ENCODE peak calls at places on chromosomes 1 and 21, in seven cellular contexts. M, V, X, B, U, N and O are unnamed samples.

GRCh38 chr1:87922885-87923284 is 594.2 kb downstream of the LMO4 start:
- ATAC-seq in U (no peak), B (no peak), X (no peak), V (no peak), N (no peak), M (no peak), O (no peak)

GRCh38 chr1:21532992-21533534 is 23.8 kb downstream of the ALPL start:
- ATAC-seq in U (no peak), V (no peak), M (no peak), N (no peak), X (no peak), B (no peak), O (no peak)

GRCh38 chr1:1163538-1164070 is 10.1 kb upstream of the TTLL10 start:
- ATAC-seq in M (no peak), U (no peak), V (no peak), X (peak), N (no peak), B (no peak), O (no peak)

GRCh38 chr1:112431038-112431437 is 35.0 kb downstream of the CTTNBP2NL start:
- ATAC-seq in B (peak), U (no peak), X (no peak), V (no peak), M (no peak), N (no peak), O (peak)

GRCh38 chr1:85433096-85433495 is 31.9 kb downstream of the DDAH1 start:
- ATAC-seq in B (no peak), X (no peak), N (no peak), U (no peak), V (no peak), M (no peak), O (no peak)

GRCh38 chr1:110948038-110948810 is 15.5 kb downstream of the LRIF1 start:
- ATAC-seq in M (no peak), N (no peak), V (no peak), U (no peak), B (no peak), X (no peak), O (no peak)

GRCh38 chr1:199307865-199308264 is 669.0 kb downstream of the PTPRC start:
- ATAC-seq in B (no peak), X (no peak), M (no peak), U (no peak), V (no peak), N (no peak), O (no peak)

GRCh38 chr1:15923241-15923640 is 52.7 kb downstream of the ZBTB17 start:
- ATAC-seq in N (no peak), V (no peak), B (no peak), U (no peak), X (no peak), M (no peak), O (no peak)

GRCh38 chr1:182367928-182368327 is 23.7 kb downstream of the GLUL start:
- ATAC-seq in U (peak), B (no peak), V (no peak), X (no peak), N (no peak), M (no peak), O (no peak)

GRCh38 chr21:43315244-43316137 is 111.4 kb downstream of the SIK1 start:
- ATAC-seq in N (peak), V (peak), U (no peak), B (no peak), M (no peak), X (peak), O (no peak)

GRCh38 chr1:215872658-215873057 is 305.6 kb downstream of the KCTD3 start:
- ATAC-seq in B (no peak), X (no peak), U (no peak), N (no peak), V (no peak), M (no peak), O (no peak)

GRCh38 chr1:40944841-40945430 is 34.6 kb upstream of the CTPS1 start:
- ATAC-seq in M (no peak), V (peak), B (peak), U (peak), N (no peak), X (no peak), O (peak)

GRCh38 chr1:230163205-230163604 is 96.2 kb downstream of the GALNT2 start:
- ATAC-seq in V (no peak), M (no peak), B (peak), N (no peak), X (no peak), U (no peak), O (peak)

GRCh38 chr1:85289848-85290335 is 13.5 kb upstream of the BCL10 start:
- ATAC-seq in X (peak), N (no peak), M (peak), U (no peak), V (no peak), B (no peak), O (no peak)

GRCh38 chr1:198121058-198121829 is 35.6 kb upstream of the NEK7 start:
- ATAC-seq in X (peak), N (peak), M (peak), B (peak), U (no peak), V (no peak), O (no peak)

GRCh38 chr1:23395849-23396248 is 26.2 kb upstream of the ZNF436 start:
- ATAC-seq in V (no peak), X (no peak), B (no peak), U (no peak), N (no peak), M (peak), O (no peak)

GRCh38 chr21:30710499-30710898 is 8.1 kb downstream of the KRTAP21-3 start:
- ATAC-seq in N (no peak), U (no peak), B (no peak), X (no peak), M (peak), V (no peak), O (no peak)

GRCh38 chr1:192795913-192796312 is 12.9 kb upstream of the RGS2 start:
- ATAC-seq in N (no peak), M (no peak), U (no peak), B (no peak), V (no peak), X (no peak), O (no peak)

GRCh38 chr1:186983327-186983726 is 154.6 kb downstream of the PLA2G4A start:
- ATAC-seq in V (no peak), U (peak), B (peak), X (no peak), N (peak), M (no peak), O (peak)

GRCh38 chr21:36235058-36235582 is 78.5 kb downstream of the DOP1B start:
- ATAC-seq in X (peak), U (no peak), B (peak), M (no peak), V (peak), N (no peak), O (no peak)

GRCh38 chr21:33394260-33394659 is 9.0 kb upstream of the IFNGR2 start:
- ATAC-seq in X (no peak), U (no peak), B (peak), V (no peak), N (peak), M (peak), O (peak)

GRCh38 chr1:4395158-4395557 is 259.3 kb upstream of the AJAP1 start:
- ATAC-seq in V (no peak), B (no peak), U (no peak), N (no peak), X (no peak), M (no peak), O (no peak)

GRCh38 chr1:245264226-245264625 is 109.4 kb downstream of the KIF26B start:
- ATAC-seq in U (no peak), M (no peak), N (no peak), B (no peak), V (no peak), X (no peak), O (no peak)

GRCh38 chr1:64651841-64652240 is 93.0 kb upstream of the RAVER2 start:
- ATAC-seq in U (no peak), V (no peak), N (no peak), X (no peak), B (no peak), M (no peak), O (no peak)